ENCODE peak calls at places on chromosomes 1 and 21, in four cellular contexts. B is A549, W is thyroid gland, V is body of pancreas. Z is an unnamed sample.

GRCh38 chr1:25990702-25991395 is 7.0 kb downstream of the PAFAH2 start:
- DNase-seq in B (no peak), W (no peak), V (no peak), Z (no peak)

GRCh38 chr1:215970406-215970805 is 403.3 kb downstream of the KCTD3 start:
- DNase-seq in B (no peak), W (no peak), V (no peak), Z (no peak)

GRCh38 chr1:210377934-210378333 is 49.2 kb downstream of the HHAT start:
- DNase-seq in B (no peak), W (no peak), V (no peak), Z (no peak)

GRCh38 chr1:226639631-226640061 is 91.1 kb downstream of the STUM start:
- DNase-seq in B (no peak), W (no peak), V (no peak), Z (no peak)

GRCh38 chr1:20706841-20707240 is 11.0 kb downstream of the KIF17 start:
- DNase-seq in B (no peak), W (no peak), V (no peak), Z (no peak)

GRCh38 chr1:24965571-24965930 is 35.5 kb upstream of the RUNX3 start:
- DNase-seq in B (no peak), W (no peak), V (no peak), Z (no peak)

GRCh38 chr1:242467556-242468145 is 56.8 kb downstream of the PLD5 start:
- DNase-seq in B (peak), W (peak), V (peak), Z (peak)

GRCh38 chr1:61043010-61043820 is 39.1 kb upstream of the NFIA start:
- DNase-seq in B (peak), W (peak), V (peak), Z (peak)

GRCh38 chr21:26769613-26770188 is 75.5 kb downstream of the ADAMTS1 start:
- DNase-seq in B (no peak), W (no peak), V (no peak), Z (no peak)

GRCh38 chr1:32898958-32899357 is 2.2 kb downstream of the TMEM54 start:
- DNase-seq in B (no peak), W (no peak), V (no peak), Z (no peak)

GRCh38 chr1:234405676-234406075 is 32.4 kb downstream of the COA6 start:
- DNase-seq in B (no peak), W (no peak), V (no peak), Z (no peak)

GRCh38 chr1:12620142-12620865 is 2.3 kb upstream of the DHRS3 start:
- DNase-seq in B (no peak), W (no peak), V (no peak), Z (no peak)

GRCh38 chr21:34732388-34732821 is 63.6 kb downstream of the CLIC6 start:
- DNase-seq in B (no peak), W (no peak), V (no peak), Z (no peak)

GRCh38 chr1:230750576-230750975 is 3.4 kb downstream of the CAPN9 start:
- DNase-seq in B (no peak), W (no peak), V (no peak), Z (no peak)

GRCh38 chr1:111204923-111205723 is 4.7 kb upstream of the DENND2D start:
- DNase-seq in B (no peak), W (no peak), V (no peak), Z (no peak)

GRCh38 chr21:27713159-27714109 is 746.5 kb upstream of the ADAMTS5 start:
- DNase-seq in B (no peak), W (peak), V (no peak), Z (no peak)

GRCh38 chr21:36816556-36817130 is 117.7 kb downstream of the SIM2 start:
- DNase-seq in B (no peak), W (no peak), V (no peak), Z (no peak)

GRCh38 chr21:44425895-44426662 is 29.2 kb upstream of the LRRC3 start:
- DNase-seq in B (no peak), W (no peak), V (no peak), Z (peak)

GRCh38 chr1:225670806-225671733 is 18.1 kb upstream of the ENAH start:
- DNase-seq in B (no peak), W (no peak), V (no peak), Z (no peak)

GRCh38 chr1:184806296-184806721 is 51.7 kb upstream of the EDEM3 start:
- DNase-seq in B (no peak), W (no peak), V (no peak), Z (no peak)

GRCh38 chr1:73771396-73771795 is 426.6 kb downstream of the LRRIQ3 start:
- DNase-seq in B (no peak), W (no peak), V (no peak), Z (no peak)

DNA sequence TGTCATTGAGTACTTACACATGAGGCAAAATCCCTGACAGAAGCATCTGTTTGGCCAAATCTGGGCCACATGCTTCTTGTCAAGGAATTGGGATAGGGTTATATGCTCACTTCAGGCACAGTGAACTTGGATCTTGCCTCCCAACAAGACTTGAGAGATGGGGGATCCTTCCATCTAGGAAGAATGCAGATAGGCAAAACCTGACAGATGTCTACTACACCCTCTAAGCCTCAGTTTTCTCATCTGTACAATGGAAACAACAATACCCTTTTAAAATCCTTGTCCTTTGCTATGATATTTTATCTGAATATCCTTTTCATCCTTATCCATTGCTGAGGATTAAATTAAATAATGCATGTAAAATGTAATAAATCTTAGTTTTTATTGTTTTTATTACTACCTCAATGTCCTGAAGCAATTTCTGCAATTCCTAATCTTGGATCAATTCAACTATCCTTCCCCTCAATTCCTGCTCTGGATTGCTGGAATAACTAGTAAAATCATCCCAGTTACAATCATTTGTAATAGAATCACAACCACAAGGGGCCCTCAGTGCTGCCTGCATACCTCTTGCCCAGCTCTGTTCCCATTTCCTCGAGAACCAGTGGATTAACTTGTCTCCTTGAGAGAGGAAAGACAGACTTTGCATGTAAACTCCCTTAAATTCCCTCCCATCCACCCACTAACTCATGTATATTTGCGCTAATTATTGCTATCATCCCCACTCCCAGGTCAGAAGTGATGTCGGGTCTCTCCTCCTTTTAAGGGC is 8.1 kb upstream of the XPR1 start:
- DNase-seq in B (peak), W (peak), V (no peak), Z (no peak)
- TF ChIP-seq CTCF in B (peak), W (peak), V (no peak), Z (peak)

DNA sequence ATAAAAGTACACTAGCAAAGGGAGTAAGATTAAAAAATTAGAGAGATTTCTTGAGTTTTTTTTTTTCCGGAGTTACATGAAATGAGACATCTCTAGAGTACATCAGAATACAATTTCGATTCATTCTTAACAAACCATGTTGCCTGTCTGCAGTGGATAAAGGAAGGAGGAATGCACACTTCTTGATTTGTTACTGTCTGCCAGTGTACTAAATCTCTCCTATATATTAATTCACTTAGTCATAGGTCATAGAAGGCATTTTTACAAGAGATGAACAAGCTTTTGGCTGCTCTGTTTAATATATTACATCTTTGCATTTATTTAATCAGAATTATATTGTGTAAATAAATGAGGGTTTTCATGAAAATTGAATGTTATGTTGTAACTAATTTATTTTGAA is 1284.9 kb downstream of the BRINP3 start:
- DNase-seq in B (no peak), W (no peak), V (no peak), Z (no peak)
- TF ChIP-seq POLR2A in B (no peak), W (no peak), V (no peak), Z (no peak)

GRCh38 chr21:41966341-41966833 is 12.6 kb upstream of the C2CD2 start:
- DNase-seq in B (no peak), W (no peak), V (no peak), Z (peak)

GRCh38 chr21:41970099-41970391 is 16.2 kb upstream of the C2CD2 start:
- DNase-seq in B (no peak), W (no peak), V (no peak), Z (no peak)

GRCh38 chr21:41965447-41966340 is 11.9 kb upstream of the C2CD2 start:
- DNase-seq in B (no peak), W (no peak), V (no peak), Z (no peak)

GRCh38 chr21:41966872-41967621 is 13.2 kb upstream of the C2CD2 start:
- DNase-seq in B (no peak), W (no peak), V (no peak), Z (peak)

DNA sequence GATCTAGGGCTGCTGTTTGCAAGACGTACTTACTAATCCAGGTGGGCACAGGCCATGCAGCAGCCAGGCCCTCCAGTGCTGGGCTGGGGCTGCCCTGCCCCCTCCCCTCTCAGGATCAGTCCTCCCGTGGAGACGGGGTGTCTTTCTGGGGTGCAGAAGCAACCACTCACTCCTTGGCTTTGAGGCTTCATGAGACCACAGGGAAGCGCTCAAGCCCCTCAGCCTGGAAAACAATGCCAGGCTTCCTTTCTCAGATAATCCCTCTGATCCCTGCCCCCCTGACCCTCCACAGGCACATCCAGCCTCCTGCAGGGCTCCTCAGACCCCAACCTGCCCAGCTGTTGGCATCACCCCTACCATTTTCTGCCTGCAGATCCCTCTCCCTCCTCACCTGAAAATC is 13.9 kb upstream of the C2CD2 start:
- DNase-seq in B (no peak), W (no peak), V (no peak), Z (no peak)
- TF ChIP-seq CTCF in B (no peak), W (no peak), V (no peak), Z (no peak)

DNA sequence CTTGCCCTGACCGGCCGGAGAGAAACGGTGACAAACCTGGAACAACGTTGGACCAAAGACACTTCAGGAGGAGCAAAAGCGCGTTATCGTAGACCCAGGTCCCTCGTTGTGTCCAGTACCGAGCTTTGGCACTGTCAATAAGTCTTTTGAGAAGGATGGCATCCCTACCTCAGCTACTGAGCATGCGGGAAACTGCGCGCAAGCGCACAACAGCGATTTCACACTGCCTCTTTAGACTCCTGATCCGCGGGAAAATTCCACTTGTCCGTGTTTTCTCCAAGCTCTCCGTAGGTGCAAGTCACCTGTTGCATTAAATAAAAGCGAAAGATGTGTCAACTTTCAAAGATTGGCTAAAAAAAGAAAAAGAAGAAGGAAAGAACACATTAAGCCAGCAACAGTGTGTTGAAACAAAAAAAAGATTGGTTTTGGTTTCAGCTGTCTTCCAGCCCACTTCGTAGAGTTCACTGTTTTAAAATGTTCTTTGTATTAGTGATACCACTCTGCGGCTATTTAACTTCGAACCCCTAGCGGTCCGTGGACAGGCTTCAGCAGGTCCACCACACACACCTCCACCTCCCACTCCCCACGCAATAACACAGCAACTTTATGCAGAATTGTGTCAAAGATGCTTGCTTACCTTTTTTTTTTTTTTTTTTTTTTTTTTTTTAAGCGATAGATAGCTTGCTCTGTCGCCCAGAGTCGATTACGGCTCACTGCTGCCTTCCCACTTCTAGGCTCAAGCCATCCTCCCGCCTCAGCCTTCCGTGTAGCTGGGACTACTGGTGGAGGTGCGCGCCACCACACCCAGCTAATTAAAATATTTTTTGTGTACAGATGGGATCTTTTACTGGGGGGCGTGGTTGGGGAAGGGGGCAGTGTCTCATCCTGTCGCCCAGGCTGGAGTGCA is at the start of gene BPNT1:
- DNase-seq in B (peak), W (peak), V (peak), Z (peak)
- TF ChIP-seq POLR2A in B (peak), W (peak), V (peak), Z (peak)

DNA sequence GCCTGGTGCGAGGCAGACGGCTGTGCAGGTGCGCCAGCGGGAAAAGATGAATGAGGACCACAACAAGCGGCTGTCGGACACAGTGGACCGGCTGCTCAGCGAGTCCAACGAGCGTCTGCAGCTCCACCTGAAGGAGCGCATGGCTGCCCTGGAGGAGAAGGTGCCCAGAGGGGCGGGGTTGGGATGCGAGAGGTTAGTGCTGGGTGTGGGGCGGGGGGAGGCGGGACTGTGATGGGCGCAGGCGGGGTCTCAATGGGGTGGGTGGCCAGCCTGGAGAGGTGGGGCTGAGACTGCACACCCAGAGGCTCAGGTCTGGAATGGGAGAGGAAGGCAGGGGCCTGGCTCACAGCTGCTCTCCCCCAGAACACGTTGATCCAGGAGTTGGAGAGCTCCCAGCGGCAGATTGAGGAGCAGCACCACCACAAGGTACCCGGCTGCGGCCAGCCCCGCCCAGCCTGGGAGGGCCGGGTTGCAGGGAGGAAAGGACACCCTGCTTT is 22.3 kb downstream of the PPFIA4 start:
- DNase-seq in B (no peak), W (peak), V (no peak), Z (no peak)
- TF ChIP-seq CTCF in B (no peak), W (peak), V (no peak), Z (no peak)

Z was measured in adrenal gland.